ENCODE peak calls at places on chromosomes 13 and 19, in ten cellular contexts. E is thyroid gland; F is activated B cell treated with CpG ODN at 0.5 μM for 24 hours; X is Caco-2; P is left ventricle myocardium inferior; M is CD8-positive, alpha-beta T cell; B is AG09309; W is cardiac fibroblast; A is IMR-90; H is transverse colon. Z is an unnamed sample.

GRCh38 chr19:8041553-8041952 is 11.0 kb upstream of the CCL25 start:
- DNase-seq in E (no peak), F (no peak), X (no peak), P (no peak), M (no peak), B (no peak), W (no peak), A (no peak), H (no peak), Z (peak; percentile 16)

GRCh38 chr13:43307921-43308433 is 284.6 kb downstream of the DNAJC15 start:
- DNase-seq in E (peak; percentile 89), F (no peak), X (peak; percentile 51), P (peak; percentile 87), M (no peak), B (peak; percentile 59), W (peak; percentile 91), A (peak; percentile 87), H (peak; percentile 75), Z (no peak)

GRCh38 chr19:45172173-45172572 is 5.9 kb downstream of the TRAPPC6A start:
- DNase-seq in E (no peak), F (no peak), X (no peak), P (no peak), M (no peak), B (no peak), W (no peak), A (no peak), H (no peak), Z (no peak)

GRCh38 chr19:49333426-49334288 is 1.5 kb upstream of the CD37 start:
- DNase-seq in E (no peak), F (peak; percentile 81), X (no peak), P (no peak), M (peak; percentile 84), B (no peak), W (no peak), A (peak; percentile 40), H (peak; percentile 68), Z (no peak)

GRCh38 chr13:73090116-73090811 is 31.5 kb downstream of the KLF5 start:
- DNase-seq in E (peak; percentile 23), F (no peak), X (peak; percentile 82), P (no peak), M (no peak), B (peak; percentile 46), W (peak; percentile 56), A (peak; percentile 91), H (peak; percentile 72), Z (no peak)

GRCh38 chr19:42152876-42153275 is 20.6 kb upstream of the POU2F2 start:
- DNase-seq in E (no peak), F (no peak), X (no peak), P (no peak), M (no peak), B (no peak), W (no peak), A (no peak), H (no peak), Z (no peak)

GRCh38 chr19:9009935-9010651 is at the start of gene MUC16:
- DNase-seq in E (peak; percentile 3), F (no peak), X (no peak), P (no peak), M (no peak), B (no peak), W (no peak), A (no peak), H (no peak), Z (no peak)

GRCh38 chr13:112934075-112934474 is 34.9 kb upstream of the MCF2L start:
- DNase-seq in E (no peak), F (no peak), X (no peak), P (no peak), M (peak; percentile 29), B (no peak), W (no peak), A (no peak), H (no peak), Z (no peak)

GRCh38 chr13:109741966-109742365 is 44.4 kb downstream of the IRS2 start:
- DNase-seq in E (no peak), F (no peak), X (no peak), P (no peak), M (no peak), B (no peak), W (no peak), A (no peak), H (no peak), Z (no peak)

GRCh38 chr13:109745702-109746101 is 40.7 kb downstream of the IRS2 start:
- DNase-seq in E (no peak), F (no peak), X (no peak), P (no peak), M (no peak), B (no peak), W (no peak), A (no peak), H (no peak), Z (no peak)

GRCh38 chr13:109744512-109745051 is 41.8 kb downstream of the IRS2 start:
- DNase-seq in E (peak; percentile 60), F (no peak), X (no peak), P (peak; percentile 56), M (no peak), B (no peak), W (peak; percentile 96), A (peak; percentile 92), H (peak; percentile 23), Z (no peak)

GRCh38 chr13:109745060-109745459 is 41.3 kb downstream of the IRS2 start:
- DNase-seq in E (no peak), F (no peak), X (no peak), P (no peak), M (no peak), B (no peak), W (no peak), A (no peak), H (no peak), Z (no peak)

DNA sequence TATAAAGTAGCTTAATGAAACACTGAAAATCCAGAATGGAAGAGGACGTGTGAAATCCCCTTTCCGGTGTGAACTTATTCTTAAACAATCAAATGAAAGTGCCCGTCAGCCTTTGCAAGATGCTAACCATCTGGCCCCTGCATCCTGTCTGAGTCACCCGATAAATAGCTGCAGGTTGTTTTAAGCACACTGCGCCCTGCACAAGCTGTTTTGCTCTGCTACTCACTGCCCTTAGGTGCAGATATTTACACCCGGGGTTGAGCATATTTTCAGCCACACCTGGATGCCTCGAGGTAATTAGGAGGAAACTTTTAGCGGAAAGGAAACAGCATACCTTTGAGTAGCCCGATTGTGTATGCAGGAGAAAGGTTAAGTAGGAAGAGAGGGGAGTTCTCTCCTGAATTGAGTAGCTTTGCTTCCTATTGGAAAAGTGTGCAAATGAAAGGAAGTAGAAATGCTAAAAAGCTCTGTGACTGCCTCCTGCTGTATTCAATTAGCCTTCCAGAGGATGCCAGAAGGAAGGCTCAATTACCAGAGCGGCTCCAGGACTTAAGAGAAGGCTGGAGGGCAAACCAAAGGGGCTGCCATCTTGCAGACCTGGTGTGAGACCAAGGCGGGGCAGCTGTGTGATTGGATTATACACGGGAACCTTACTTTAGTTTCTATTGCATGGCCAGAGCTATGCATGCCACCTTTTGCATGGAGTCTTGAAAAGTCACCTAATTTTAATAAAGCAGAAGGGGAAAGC is 42.5 kb downstream of the IRS2 start:
- DNase-seq in E (peak; percentile 31), F (no peak), X (no peak), P (no peak), M (no peak), B (no peak), W (peak; percentile 74), A (peak; percentile 78), H (peak; percentile 56), Z (peak; percentile 36)
- TF ChIP-seq CTCF in E (no peak), F (no peak), X (no peak), P (no peak), M (no peak), B (no peak), W (no peak), A (no peak), H (no peak), Z (no peak)

GRCh38 chr19:48168689-48169088 is 1.5 kb downstream of the LIG1 start:
- DNase-seq in E (no peak), F (no peak), X (no peak), P (no peak), M (no peak), B (no peak), W (no peak), A (no peak), H (no peak), Z (no peak)
- TF ChIP-seq CTCF in E (no peak), F (no peak), X (no peak), P (no peak), M (no peak), B (no peak), W (no peak), A (no peak), H (no peak), Z (no peak)

GRCh38 chr19:33500586-33500985 is 21.0 kb downstream of the PEPD start:
- DNase-seq in E (no peak), F (no peak), X (no peak), P (no peak), M (no peak), B (no peak), W (no peak), A (no peak), H (no peak), Z (no peak)

GRCh38 chr19:33498391-33499000 is 23.1 kb downstream of the PEPD start:
- DNase-seq in E (no peak), F (no peak), X (no peak), P (no peak), M (no peak), B (no peak), W (no peak), A (no peak), H (no peak), Z (no peak)

GRCh38 chr19:33500991-33501390 is 20.6 kb downstream of the PEPD start:
- DNase-seq in E (no peak), F (no peak), X (no peak), P (no peak), M (no peak), B (no peak), W (no peak), A (no peak), H (no peak), Z (no peak)

GRCh38 chr19:33499248-33499647 is 22.3 kb downstream of the PEPD start:
- DNase-seq in E (no peak), F (no peak), X (no peak), P (no peak), M (no peak), B (no peak), W (no peak), A (no peak), H (no peak), Z (no peak)

GRCh38 chr19:33499671-33500506 is 21.7 kb downstream of the PEPD start:
- DNase-seq in E (no peak), F (no peak), X (no peak), P (no peak), M (no peak), B (no peak), W (no peak), A (no peak), H (no peak), Z (no peak)
- TF ChIP-seq CTCF in E (no peak), F (no peak), X (no peak), P (no peak), M (no peak), B (no peak), W (no peak), A (no peak), H (no peak), Z (no peak)

DNA sequence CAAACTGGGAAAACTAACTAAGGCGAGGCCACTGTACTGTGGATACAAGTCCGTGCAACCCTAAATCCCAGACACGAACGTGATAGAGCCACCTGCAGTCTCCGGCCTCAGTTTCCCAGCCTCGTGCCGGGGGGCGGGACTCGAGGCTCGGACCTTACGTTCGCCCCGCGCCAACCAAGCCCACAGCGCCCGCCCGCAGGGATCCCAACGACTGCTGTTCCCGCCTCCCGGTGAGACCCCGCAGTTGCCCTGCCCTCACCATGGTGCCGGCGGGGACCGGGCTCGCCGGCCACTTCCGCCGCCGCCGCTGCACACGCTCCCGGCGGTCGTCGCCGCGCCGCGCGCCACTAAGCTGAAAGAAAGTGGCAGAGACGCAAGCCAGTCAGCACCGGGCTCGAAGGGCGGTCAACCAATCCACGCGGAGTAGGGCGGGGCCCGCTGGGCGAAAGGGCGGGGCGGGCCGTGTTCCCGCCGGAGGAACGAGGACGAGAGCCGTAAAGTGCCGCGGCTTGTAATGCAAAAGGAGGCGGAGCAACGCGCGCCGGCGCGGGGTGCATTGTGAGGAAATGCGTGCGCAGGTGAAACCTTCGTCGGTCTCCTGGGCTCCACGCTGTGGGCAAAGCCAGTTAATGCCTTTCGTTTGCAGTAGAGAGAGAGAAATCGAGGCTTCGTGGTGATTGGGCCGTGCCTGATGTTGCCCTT is at the start of gene LSM4:
- DNase-seq in E (peak; percentile 100), F (peak; percentile 98), X (peak; percentile 98), P (peak; percentile 98), M (peak; percentile 100), B (peak; percentile 71), W (peak; percentile 97), A (peak; percentile 95), H (peak; percentile 100), Z (peak; percentile 99)
- TF ChIP-seq CTCF in E (no peak), F (no peak), X (peak; percentile 38), P (no peak), M (peak; percentile 71), B (peak; percentile 37), W (no peak), A (peak; percentile 44), H (no peak), Z (peak; percentile 17)

Z was measured in D721Med.